ENCODE peak calls at places on chromosomes 7 and 10, in seven cellular contexts. Q is ovary, N is HCT116, J is right lobe of liver, S is endothelial cell of umbilical vein, D is brain microvascular endothelial cell, G is GM12878. O is an unnamed sample.

GRCh38 chr10:36677170-36677768 is 448.1 kb upstream of the ANKRD30A start:
- DNase-seq in J (no peak), S (no peak), N (no peak), G (no peak), Q (no peak), D (peak; percentile 31), O (no peak)

GRCh38 chr7:157541796-157542668 is 205.2 kb downstream of the DNAJB6 start:
- DNase-seq in D (no peak), S (no peak), J (peak; percentile 49), N (no peak), G (no peak), Q (no peak), O (no peak)

GRCh38 chr10:125017547-125018298 is 75.8 kb downstream of the ZRANB1 start:
- DNase-seq in J (no peak), N (no peak), G (no peak), S (no peak), Q (no peak), D (no peak), O (no peak)

GRCh38 chr10:44520651-44521050 is 135.8 kb upstream of the CXCL12 start:
- DNase-seq in G (no peak), Q (no peak), N (no peak), J (no peak), D (no peak), S (no peak), O (no peak)

GRCh38 chr7:153457796-153458195 is 594.4 kb upstream of the DPP6 start:
- DNase-seq in J (no peak), N (no peak), D (no peak), S (no peak), G (no peak), Q (no peak), O (no peak)

GRCh38 chr10:106053031-106053430 is 1111.5 kb downstream of the SORCS1 start:
- DNase-seq in N (no peak), Q (no peak), G (no peak), S (no peak), D (no peak), J (no peak), O (no peak)

GRCh38 chr10:28810062-28810870 is 132.9 kb downstream of the BAMBI start:
- DNase-seq in S (no peak), J (no peak), D (no peak), Q (no peak), G (no peak), N (no peak), O (no peak)

GRCh38 chr7:133797818-133798485 is 329.2 kb upstream of the LRGUK start:
- DNase-seq in D (peak; percentile 9), S (no peak), J (no peak), G (no peak), N (no peak), Q (no peak), O (no peak)

GRCh38 chr10:48449501-48450232 is 143.2 kb downstream of the MAPK8 start:
- DNase-seq in D (no peak), G (no peak), J (no peak), Q (peak; percentile 27), N (no peak), S (no peak), O (no peak)

GRCh38 chr7:140876519-140877248 is 48.0 kb downstream of the BRAF start:
- DNase-seq in Q (no peak), N (no peak), J (no peak), S (peak; percentile 50), D (no peak), G (peak; percentile 47), O (peak; percentile 6)

DNA sequence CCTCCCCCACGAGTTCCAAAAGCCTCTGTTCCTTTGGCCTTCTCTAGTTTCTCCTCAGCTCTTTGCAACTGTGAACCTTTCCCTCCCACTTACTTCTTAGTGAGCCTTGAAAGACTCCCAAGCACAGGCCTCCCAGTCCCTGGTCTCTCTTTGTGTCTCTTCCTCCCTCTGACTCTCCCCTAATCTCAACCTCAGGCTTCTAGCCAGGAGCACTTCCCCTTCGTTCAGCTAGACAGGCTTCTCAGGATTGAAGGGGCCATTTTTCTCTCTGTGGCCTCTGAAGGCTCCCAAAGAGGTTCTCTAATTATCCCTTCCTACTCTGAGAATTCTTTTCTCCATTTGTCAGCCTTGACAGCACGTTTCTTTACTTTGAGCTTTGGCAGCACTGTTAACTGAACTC is 50.2 kb upstream of the PHYHIPL start:
- DNase-seq in S (no peak), N (no peak), Q (no peak), D (no peak), J (no peak), G (no peak), O (no peak)
- H3K27ac ChIP-seq in S (no peak overlapping the region), N (no peak overlapping the region), Q (no peak overlapping the region), D (no peak overlapping the region), J (no peak overlapping the region), G (no peak overlapping the region), O (no peak overlapping the region)

GRCh38 chr7:149729586-149729982 is 43.8 kb downstream of the ZNF467 start:
- DNase-seq in Q (no peak), N (no peak), D (no peak), J (peak; percentile 11), S (no peak), G (no peak), O (no peak)
- TF ChIP-seq CTCF in Q (no peak), N (no peak), D (no peak), J (no peak), S (no peak), G (no peak), O (no peak)

GRCh38 chr7:27172388-27172774 is 1.7 kb downstream of the HOXA10 start:
- DNase-seq in J (peak; percentile 27), S (peak; percentile 69), D (no peak), N (no peak), G (no peak), Q (peak; percentile 17), O (no peak)
- H3K27ac ChIP-seq in J (no peak overlapping the region), S (peak overlapping the region; percentile 96), D (no peak overlapping the region), N (peak overlapping the region; percentile 91), G (no peak overlapping the region), Q (no peak overlapping the region), O (peak overlapping the region; percentile 95)

DNA sequence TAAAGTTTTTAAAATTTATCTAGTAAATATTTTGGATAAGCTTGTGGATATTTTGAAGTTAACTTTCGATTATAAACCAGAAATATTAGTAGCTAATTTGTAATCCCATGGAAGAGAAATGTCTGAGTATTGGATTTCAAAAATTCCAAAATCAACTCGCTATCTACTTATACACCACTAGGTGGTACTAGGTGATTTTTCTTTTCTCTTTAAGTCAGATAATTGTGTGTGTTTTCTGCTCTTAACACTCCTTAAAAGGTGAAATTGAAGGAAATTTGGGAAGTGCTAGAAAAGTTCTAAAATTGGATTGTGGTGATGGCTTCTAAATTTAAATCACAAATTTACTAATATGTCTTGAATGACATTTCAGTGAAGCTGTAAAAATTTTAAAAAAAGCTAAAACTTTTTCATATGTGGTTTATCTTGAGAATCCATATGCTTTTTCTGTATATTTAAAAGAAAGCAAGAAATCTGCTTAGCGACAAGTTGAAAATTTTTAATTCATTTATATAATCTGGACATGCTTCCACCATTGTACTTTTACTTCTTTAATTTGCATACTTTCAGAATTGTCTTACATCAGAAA is 90.2 kb downstream of the IPMK start:
- DNase-seq in Q (no peak), J (no peak), G (no peak), S (peak; percentile 44), N (peak; percentile 13), D (no peak), O (no peak)
- TF ChIP-seq CTCF in Q (peak; percentile 9), J (peak; percentile 72), G (peak; percentile 65), S (peak; percentile 32), N (peak; percentile 45), D (peak; percentile 43), O (peak; percentile 75)

GRCh38 chr10:13328588-13328987 is 19.5 kb downstream of the SEPHS1 start:
- DNase-seq in Q (no peak), J (no peak), S (no peak), D (no peak), G (no peak), N (no peak), O (no peak)
- H3K27ac ChIP-seq in Q (no peak overlapping the region), J (no peak overlapping the region), S (no peak overlapping the region), D (no peak overlapping the region), G (no peak overlapping the region), N (no peak overlapping the region), O (no peak overlapping the region)

GRCh38 chr10:94439275-94439861 is 37.0 kb downstream of the TBC1D12 start:
- DNase-seq in N (no peak), D (no peak), S (peak; percentile 32), Q (no peak), G (no peak), J (no peak), O (no peak)
- TF ChIP-seq CTCF in N (no peak), D (peak; percentile 25), S (no peak), Q (no peak), G (no peak), J (no peak), O (peak; percentile 18)

DNA sequence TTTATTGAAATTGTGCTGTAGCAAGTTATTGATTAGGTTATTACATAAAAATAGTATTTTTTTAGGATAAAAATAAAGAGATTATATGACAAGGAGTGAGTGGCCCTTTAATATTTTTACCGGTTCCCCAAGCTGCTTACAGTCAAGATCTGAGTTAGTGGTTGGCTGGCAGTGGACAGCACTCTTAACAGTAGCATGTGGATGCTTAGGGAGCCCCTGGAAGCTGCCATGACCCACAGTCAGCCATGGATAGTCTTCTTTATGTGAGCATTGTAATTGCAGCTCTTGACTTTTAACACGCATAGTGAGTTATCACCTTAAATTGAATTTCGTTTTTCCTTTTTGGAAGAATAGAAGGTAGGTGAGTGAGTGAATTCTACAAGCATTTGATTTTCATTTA is 22.1 kb downstream of the RAB18 start:
- DNase-seq in G (no peak), N (no peak), S (no peak), Q (no peak), D (no peak), J (no peak), O (no peak)
- H3K27ac ChIP-seq in G (no peak overlapping the region), N (no peak overlapping the region), S (no peak overlapping the region), Q (no peak overlapping the region), D (no peak overlapping the region), J (no peak overlapping the region), O (no peak overlapping the region)

GRCh38 chr7:4849390-4849789 is 12.4 kb downstream of the PAPOLB start:
- DNase-seq in G (no peak), J (no peak), D (peak; percentile 60), Q (no peak), N (peak; percentile 12), S (peak; percentile 36), O (peak; percentile 29)
- TF ChIP-seq CTCF in G (peak; percentile 48), J (no peak), D (peak; percentile 61), Q (no peak), N (peak; percentile 30), S (peak; percentile 23), O (no peak)